ENCODE peak calls at places on chromosomes 3 and 15, in six cellular contexts. A is K562, I is GM12878, M is upper lobe of left lung, F is HepG2, B is A549. T is an unnamed sample.

GRCh38 chr3:84836961-84837360 is 121.8 kb upstream of the CADM2 start:
- ATAC-seq in M (peak; percentile 75), I (no peak), A (no peak), F (peak; percentile 33), B (no peak), T (no peak)

GRCh38 chr3:49607105-49607591 is 52.9 kb downstream of the BSN start:
- ATAC-seq in I (peak; percentile 14), B (peak; percentile 59), A (no peak), M (peak; percentile 68), F (no peak), T (no peak)

GRCh38 chr3:130258532-130258952 is 86.9 kb upstream of the COL6A5 start:
- ATAC-seq in A (peak; percentile 68), I (no peak), M (no peak), F (no peak), B (no peak), T (no peak)

GRCh38 chr3:54042259-54042823 is 80.0 kb upstream of the CACNA2D3 start:
- ATAC-seq in F (no peak), M (no peak), B (no peak), A (no peak), I (no peak), T (no peak)

GRCh38 chr3:48476426-48477053 is 27.4 kb downstream of the SHISA5 start:
- ATAC-seq in M (no peak), B (no peak), F (no peak), I (no peak), A (no peak), T (no peak)

GRCh38 chr15:90557147-90557546 is 27.4 kb downstream of the CRTC3 start:
- ATAC-seq in A (peak; percentile 7), M (no peak), F (no peak), B (no peak), I (peak; percentile 36), T (no peak)

GRCh38 chr3:64612082-64612860 is 75.5 kb downstream of the ADAMTS9 start:
- ATAC-seq in F (no peak), A (no peak), M (peak; percentile 51), B (no peak), I (no peak), T (peak; percentile 96)

GRCh38 chr15:40388941-40389823 is 6.7 kb downstream of the KNSTRN start:
- ATAC-seq in B (no peak), A (no peak), F (peak; percentile 68), I (no peak), M (peak; percentile 69), T (peak; percentile 41)

GRCh38 chr3:105798381-105798934 is 70.4 kb downstream of the CBLB start:
- ATAC-seq in B (no peak), I (peak; percentile 73), F (no peak), M (no peak), A (no peak), T (no peak)

GRCh38 chr3:25728101-25728500 is 55.1 kb downstream of the NGLY1 start:
- ATAC-seq in F (no peak), M (no peak), A (no peak), I (no peak), B (no peak), T (no peak)
- H3K4me3 ChIP-seq in F (no peak overlapping the region), M (no peak overlapping the region), A (no peak overlapping the region), I (no peak overlapping the region), B (no peak overlapping the region), T (no peak overlapping the region)

GRCh38 chr3:194572944-194573491 is 60.2 kb downstream of the TMEM44 start:
- ATAC-seq in F (no peak), I (no peak), A (no peak), M (no peak), B (no peak), T (no peak)

GRCh38 chr3:194573680-194574437 is 59.4 kb downstream of the TMEM44 start:
- ATAC-seq in M (peak; percentile 56), I (peak; percentile 97), F (peak; percentile 89), A (peak; percentile 80), B (peak; percentile 63), T (no peak)

GRCh38 chr3:194570898-194571297 is 62.3 kb downstream of the TMEM44 start:
- ATAC-seq in M (no peak), B (no peak), A (no peak), F (no peak), I (no peak), T (no peak)

GRCh38 chr3:194571491-194571941 is 61.7 kb downstream of the TMEM44 start:
- ATAC-seq in I (no peak), B (no peak), M (no peak), F (no peak), A (no peak), T (no peak)

DNA sequence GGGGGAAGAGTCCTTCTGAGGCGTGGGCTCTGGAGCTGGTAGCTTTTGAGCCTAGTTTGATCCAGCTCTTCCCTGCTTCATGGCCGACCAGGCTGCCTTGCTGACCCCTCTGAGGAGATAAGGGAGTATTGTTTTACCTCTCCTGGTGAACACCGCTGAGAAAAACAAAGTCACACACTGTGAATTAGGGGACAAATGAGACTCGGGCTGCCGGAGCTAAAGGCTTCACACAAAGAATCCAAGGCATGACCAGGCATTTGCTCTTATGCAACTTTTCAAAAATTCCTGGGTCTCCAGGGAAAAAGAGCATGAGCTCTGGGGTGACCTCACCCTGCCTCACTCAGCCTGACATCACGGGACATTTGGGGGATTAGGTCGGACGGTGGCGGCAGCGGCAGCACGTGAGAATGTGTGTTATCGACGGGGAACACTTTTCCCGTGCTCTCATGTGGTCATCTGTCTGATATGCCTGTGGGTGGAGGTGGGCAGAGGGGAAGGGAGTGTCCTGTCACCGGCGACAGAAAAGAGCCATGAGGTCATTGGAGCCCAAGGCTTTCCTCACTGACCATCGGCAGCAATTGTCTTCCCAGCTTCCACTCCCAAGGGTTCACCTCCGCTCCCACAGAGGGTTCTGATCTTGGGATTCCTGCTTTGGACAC is 61.0 kb downstream of the TMEM44 start:
- ATAC-seq in B (peak; percentile 12), F (peak; percentile 54), M (peak; percentile 44), A (peak; percentile 84), I (no peak), T (peak; percentile 73)
- TF ChIP-seq EP300 in B (no peak), F (no peak), M (no peak), A (peak; percentile 87), I (no peak), T (no peak)

DNA sequence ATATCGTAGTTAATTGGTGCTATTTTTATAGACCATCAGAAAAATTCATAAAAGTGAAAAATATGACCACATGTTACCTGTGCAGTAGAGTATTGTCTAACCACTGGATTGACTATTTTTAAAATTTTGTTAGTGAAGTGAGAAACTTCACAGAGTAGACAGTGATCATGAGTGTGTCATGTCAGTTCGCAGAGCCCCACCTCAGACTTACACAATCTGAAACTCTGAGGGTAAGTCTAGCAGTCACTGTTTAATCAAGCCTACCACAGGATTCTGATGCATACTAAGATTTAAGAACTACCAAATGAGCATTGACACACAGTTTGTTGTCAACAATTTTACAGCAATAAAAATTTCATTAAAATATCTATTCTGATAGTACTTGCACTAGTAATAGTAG is 552.9 kb upstream of the SUCLG2 start:
- ATAC-seq in M (no peak), I (peak; percentile 65), B (no peak), A (no peak), F (no peak), T (no peak)
- H3K4me3 ChIP-seq in M (no peak overlapping the region), I (no peak overlapping the region), B (no peak overlapping the region), A (no peak overlapping the region), F (no peak overlapping the region), T (no peak overlapping the region)

DNA sequence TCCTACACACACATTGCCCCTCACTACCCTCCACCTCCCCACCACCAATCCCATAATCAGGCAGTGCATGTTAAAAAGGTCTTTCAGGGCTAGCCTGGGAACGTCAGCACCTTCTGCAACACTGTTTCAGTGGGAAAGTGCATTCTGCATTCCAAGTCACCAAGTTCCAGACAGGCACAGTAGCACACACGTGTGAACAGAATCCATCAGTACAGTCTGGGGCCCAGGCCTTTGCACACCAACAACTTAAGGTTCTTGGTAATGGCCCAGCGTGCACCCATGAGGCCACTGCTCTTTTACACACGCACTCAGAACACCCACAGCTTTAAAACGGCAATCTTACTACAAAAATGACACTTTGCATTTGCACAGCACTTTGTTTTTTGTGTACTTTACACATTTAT is 1.2 kb downstream of the ANXA2 start:
- ATAC-seq in I (no peak), A (no peak), B (peak; percentile 1), F (no peak), M (no peak), T (no peak)
- TF ChIP-seq EP300 in I (no peak), A (no peak), B (no peak), F (no peak), M (no peak), T (no peak)

GRCh38 chr3:15291589-15292541 is 40.5 kb downstream of the SH3BP5 start:
- ATAC-seq in M (peak; percentile 41), I (peak; percentile 95), B (no peak), A (peak; percentile 44), F (no peak), T (no peak)
- H3K4me3 ChIP-seq in M (no peak overlapping the region), I (peak overlapping the region; percentile 17), B (no peak overlapping the region), A (no peak overlapping the region), F (no peak overlapping the region), T (no peak overlapping the region)

GRCh38 chr3:119530418-119530817 is 29.0 kb downstream of the CD80 start:
- ATAC-seq in B (no peak), A (no peak), M (no peak), I (no peak), F (no peak), T (no peak)

GRCh38 chr3:119524931-119525662 is 26.8 kb downstream of the TIMMDC1 start:
- ATAC-seq in I (peak; percentile 31), M (no peak), F (no peak), A (peak; percentile 74), B (peak; percentile 44), T (no peak)

GRCh38 chr3:119527731-119528130 is 29.4 kb downstream of the TIMMDC1 start:
- ATAC-seq in B (no peak), M (no peak), F (no peak), I (no peak), A (no peak), T (no peak)

DNA sequence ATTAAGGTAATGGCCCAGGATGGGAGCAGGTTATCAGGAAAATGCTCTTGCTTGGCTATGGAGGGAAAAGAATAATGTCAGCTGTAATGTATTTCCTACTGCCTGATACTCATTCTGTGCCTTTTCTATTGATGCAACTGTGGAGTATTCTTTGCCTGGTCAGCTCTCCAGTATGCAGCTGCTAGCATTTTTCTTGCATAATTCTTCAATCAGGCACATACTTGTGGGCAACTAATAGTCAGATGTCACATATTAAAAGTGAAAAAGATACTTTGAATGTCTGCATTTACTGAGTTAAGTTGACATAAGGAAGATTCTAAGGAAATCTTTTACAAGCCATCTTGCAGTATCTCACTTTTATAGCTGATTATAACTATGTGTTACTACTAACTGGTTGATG is 29.5 kb downstream of the CD80 start:
- ATAC-seq in A (no peak), I (no peak), F (no peak), M (no peak), B (no peak), T (no peak)
- TF ChIP-seq EP300 in A (no peak), I (no peak), F (no peak), M (no peak), B (no peak), T (no peak)

GRCh38 chr3:45647148-45647619 is 42.0 kb upstream of the SACM1L start:
- ATAC-seq in F (peak; percentile 77), I (no peak), M (peak; percentile 64), A (no peak), B (peak; percentile 85), T (peak; percentile 83)

GRCh38 chr3:45646051-45646585 is 43.1 kb upstream of the SACM1L start:
- ATAC-seq in A (peak; percentile 47), B (peak; percentile 3), M (peak; percentile 7), F (peak; percentile 56), I (no peak), T (peak; percentile 50)

GRCh38 chr3:45644063-45644462 is 45.1 kb upstream of the SACM1L start:
- ATAC-seq in M (no peak), I (no peak), F (no peak), B (peak; percentile 12), A (no peak), T (no peak)

GRCh38 chr3:45642731-45643152 is 46.5 kb upstream of the SACM1L start:
- ATAC-seq in M (peak; percentile 92), F (no peak), A (no peak), I (no peak), B (no peak), T (no peak)

GRCh38 chr3:45644467-45645201 is 44.6 kb upstream of the SACM1L start:
- ATAC-seq in I (no peak), B (peak; percentile 67), M (no peak), A (no peak), F (no peak), T (no peak)
- H3K4me3 ChIP-seq in I (no peak overlapping the region), B (no peak overlapping the region), M (no peak overlapping the region), A (no peak overlapping the region), F (no peak overlapping the region), T (no peak overlapping the region)